ENCODE peak calls at places on chromosome 6, in five cellular contexts. W is neural crest cell; K is AG08395; I is naive thymus-derived CD8-positive, alpha-beta T cell; D is left cardiac atrium. V is an unnamed sample.

GRCh38 chr6:38725414-38726183 is 10.5 kb downstream of the DNAH8 start:
- DNase-seq in W (no peak), K (no peak), I (no peak), D (no peak), V (no peak)

GRCh38 chr6:20325641-20326421 is 75.8 kb upstream of the E2F3 start:
- DNase-seq in W (no peak), K (no peak), I (no peak), D (no peak), V (peak; percentile 62)

GRCh38 chr6:149942461-149942829 is 631 bp downstream of the ULBP2 start:
- DNase-seq in W (no peak), K (no peak), I (no peak), D (no peak), V (no peak)

GRCh38 chr6:18446771-18447170 is 59.6 kb downstream of the RNF144B start:
- DNase-seq in W (no peak), K (no peak), I (no peak), D (no peak), V (no peak)

GRCh38 chr6:169975286-169975685 is 223.9 kb downstream of the ERMARD start:
- DNase-seq in W (no peak), K (no peak), I (no peak), D (no peak), V (no peak)

GRCh38 chr6:166008441-166009369 is 158.9 kb downstream of the TBXT start:
- DNase-seq in W (peak; percentile 26), K (no peak), I (no peak), D (peak; percentile 54), V (no peak)

GRCh38 chr6:3205913-3206312 is 21.5 kb downstream of the TUBB2B start:
- DNase-seq in W (no peak), K (peak; percentile 62), I (no peak), D (no peak), V (peak; percentile 93)

GRCh38 chr6:167420858-167421766 is 96.2 kb downstream of the TTLL2 start:
- DNase-seq in W (no peak), K (no peak), I (no peak), D (no peak), V (no peak)

GRCh38 chr6:33147807-33148666 is 44.2 kb downstream of the COL11A2 start:
- DNase-seq in W (no peak), K (peak; percentile 74), I (no peak), D (no peak), V (peak; percentile 87)

GRCh38 chr6:150775400-150775799 is 90.1 kb upstream of the MTHFD1L start:
- DNase-seq in W (no peak), K (no peak), I (no peak), D (no peak), V (no peak)

GRCh38 chr6:51531623-51532022 is 555.8 kb downstream of the PKHD1 start:
- DNase-seq in W (no peak), K (no peak), I (no peak), D (no peak), V (no peak)

GRCh38 chr6:27630727-27631613 is 158.1 kb upstream of the ZNF184 start:
- DNase-seq in W (peak; percentile 72), K (no peak), I (no peak), D (no peak), V (peak; percentile 54)

GRCh38 chr6:3377536-3378397 is 79.1 kb downstream of the SLC22A23 start:
- DNase-seq in W (no peak), K (no peak), I (no peak), D (no peak), V (no peak)

GRCh38 chr6:94254689-94255088 is 835.3 kb upstream of the EPHA7 start:
- DNase-seq in W (no peak), K (no peak), I (no peak), D (no peak), V (no peak)

GRCh38 chr6:125839471-125839870 is 48.7 kb downstream of the NCOA7 start:
- DNase-seq in W (no peak), K (no peak), I (no peak), D (no peak), V (no peak)

GRCh38 chr6:65259080-65259479 is 447.9 kb downstream of the EYS start:
- DNase-seq in W (no peak), K (no peak), I (no peak), D (no peak), V (peak; percentile 0)

GRCh38 chr6:6270948-6271347 is 49.5 kb downstream of the F13A1 start:
- DNase-seq in W (no peak), K (no peak), I (no peak), D (no peak), V (no peak)

GRCh38 chr6:84764332-84765049 is at the start of gene TBX18:
- DNase-seq in W (peak; percentile 78), K (peak; percentile 94), I (no peak), D (peak; percentile 95), V (peak; percentile 99)

GRCh38 chr6:51062166-51062722 is 243.6 kb downstream of the TFAP2B start:
- DNase-seq in W (no peak), K (no peak), I (no peak), D (no peak), V (no peak)

GRCh38 chr6:24430086-24430485 is 27.4 kb downstream of the MRS2 start:
- DNase-seq in W (no peak), K (peak; percentile 17), I (no peak), D (no peak), V (no peak)

GRCh38 chr6:30688569-30688968 is 2.1 kb upstream of the PPP1R18 start:
- DNase-seq in W (no peak), K (no peak), I (no peak), D (no peak), V (no peak)

GRCh38 chr6:151917531-151918329 is 110.2 kb downstream of the ESR1 start:
- DNase-seq in W (no peak), K (no peak), I (no peak), D (no peak), V (peak; percentile 36)

GRCh38 chr6:105163186-105163585 is 16.6 kb downstream of the POPDC3 start:
- DNase-seq in W (no peak), K (no peak), I (no peak), D (no peak), V (no peak)

GRCh38 chr6:81253821-81254220 is 498.7 kb downstream of the TENT5A start:
- DNase-seq in W (no peak), K (no peak), I (no peak), D (no peak), V (no peak)

GRCh38 chr6:137033828-137034227 is 10.9 kb downstream of the IL20RA start:
- DNase-seq in W (no peak), K (no peak), I (peak; percentile 47), D (no peak), V (no peak)

GRCh38 chr6:97925504-97925903 is 642.5 kb upstream of the MMS22L start:
- DNase-seq in W (no peak), K (peak; percentile 2), I (no peak), D (no peak), V (no peak)

GRCh38 chr6:90406142-90406794 is 109.6 kb upstream of the BACH2 start:
- DNase-seq in W (no peak), K (peak; percentile 55), I (no peak), D (no peak), V (peak; percentile 28)

GRCh38 chr6:161327360-161327953 is 53.6 kb upstream of the AGPAT4 start:
- DNase-seq in W (no peak), K (no peak), I (no peak), D (no peak), V (no peak)

GRCh38 chr6:28769626-28770402 is 154.0 kb downstream of the TRIM27 start:
- DNase-seq in W (no peak), K (peak; percentile 68), I (no peak), D (no peak), V (peak; percentile 36)

GRCh38 chr6:81696505-81696904 is 56.0 kb downstream of the TENT5A start:
- DNase-seq in W (no peak), K (no peak), I (no peak), D (no peak), V (no peak)

GRCh38 chr6:52136934-52137467 is 49.2 kb upstream of the IL17A start:
- DNase-seq in W (no peak), K (no peak), I (no peak), D (no peak), V (no peak)

GRCh38 chr6:127811939-127812338 is 88.9 kb downstream of the THEMIS start:
- DNase-seq in W (no peak), K (no peak), I (no peak), D (no peak), V (no peak)

GRCh38 chr6:168099201-168100010 is 20.4 kb upstream of the FRMD1 start:
- DNase-seq in W (no peak), K (no peak), I (no peak), D (peak; percentile 4), V (no peak)

GRCh38 chr6:113148576-113148975 is 708.6 kb upstream of the MARCKS start:
- DNase-seq in W (no peak), K (no peak), I (no peak), D (no peak), V (peak; percentile 24)

V was measured in adipocyte.